ENCODE peak calls at places on chromosomes 4 and X, in four cellular contexts. L, B, X and R are unnamed samples.

GRCh38 chrX:40474205-40474626 is 106.6 kb upstream of the ATP6AP2 start:
- DNase-seq in X (peak; percentile 44), B (peak; percentile 37), L (no peak), R (no peak)

GRCh38 chr4:107036602-107037151 is 564 bp upstream of the DKK2 start:
- DNase-seq in X (no peak), L (no peak), B (peak; percentile 6), R (peak; percentile 5)

GRCh38 chrX:123190096-123190495 is 6.0 kb downstream of the GRIA3 start:
- DNase-seq in B (no peak), X (no peak), L (no peak), R (no peak)

GRCh38 chrX:110852180-110852579 is 56.6 kb upstream of the CHRDL1 start:
- DNase-seq in L (no peak), X (no peak), B (peak; percentile 4), R (peak; percentile 21)

GRCh38 chr4:153220709-153221367 is 16.6 kb downstream of the TRIM2 start:
- DNase-seq in B (peak; percentile 55), L (no peak), X (no peak), R (no peak)

GRCh38 chr4:8378101-8378724 is 62.3 kb downstream of the ACOX3 start:
- DNase-seq in X (no peak), B (no peak), L (peak; percentile 20), R (no peak)

GRCh38 chr4:121668368-121669162 is 28.2 kb downstream of the ANXA5 start:
- DNase-seq in X (peak; percentile 98), L (no peak), B (peak; percentile 99), R (no peak)

GRCh38 chr4:98518555-98519267 is 139.7 kb downstream of the TSPAN5 start:
- DNase-seq in L (no peak), X (no peak), B (no peak), R (peak; percentile 23)

GRCh38 chr4:94591289-94591688 is 139.5 kb downstream of the PDLIM5 start:
- DNase-seq in L (no peak), X (no peak), B (no peak), R (no peak)

GRCh38 chr4:94803181-94803580 is 45.4 kb downstream of the BMPR1B start:
- DNase-seq in B (peak; percentile 65), L (no peak), X (peak; percentile 44), R (no peak)

GRCh38 chr4:120870279-120870673 is 52.2 kb downstream of the PRDM5 start:
- DNase-seq in L (no peak), X (no peak), B (no peak), R (no peak)

GRCh38 chr4:125225806-125226205 is 88.9 kb upstream of the FAT4 start:
- DNase-seq in L (no peak), B (no peak), X (no peak), R (no peak)

GRCh38 chrX:128804828-128805227 is 718.5 kb downstream of the SMARCA1 start:
- DNase-seq in B (no peak), L (no peak), X (no peak), R (no peak)

GRCh38 chrX:96692454-96692853 is 7.8 kb downstream of the DIAPH2 start:
- DNase-seq in L (no peak), X (no peak), B (no peak), R (no peak)

GRCh38 chr4:42519803-42520417 is 122.6 kb downstream of the SHISA3 start:
- DNase-seq in L (no peak), X (peak; percentile 61), B (peak; percentile 21), R (peak; percentile 23)
- TF ChIP-seq CTCF in L (peak; percentile 81), X (peak; percentile 51), B (peak; percentile 57), R (peak; percentile 64)

GRCh38 chr4:6892190-6892908 is 17.3 kb upstream of the TBC1D14 start:
- DNase-seq in L (peak; percentile 78), X (peak; percentile 74), B (peak; percentile 73), R (peak; percentile 37)
- TF ChIP-seq CTCF in L (peak; percentile 9), X (peak; percentile 17), B (peak; percentile 37), R (peak; percentile 14)

DNA sequence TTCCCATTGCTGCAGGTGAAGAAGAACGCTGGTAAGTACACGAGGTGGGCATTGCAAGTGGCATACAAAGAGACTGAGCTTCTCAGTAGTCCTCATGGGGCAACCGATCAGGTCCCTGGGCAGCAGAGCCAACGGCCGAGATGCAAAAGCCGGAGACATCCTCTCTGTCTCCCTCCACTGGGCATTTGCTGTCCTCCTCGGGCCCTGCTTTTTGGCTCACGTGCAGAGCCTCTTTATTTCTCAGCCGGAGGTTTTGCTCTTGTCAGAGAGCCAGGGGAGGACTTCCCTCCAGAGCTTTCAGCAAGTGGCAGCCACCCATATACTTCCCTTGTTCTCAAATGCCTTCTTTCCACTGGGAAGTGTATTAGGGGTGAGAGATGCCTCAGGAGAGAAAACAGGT is 18.0 kb downstream of the STARD8 start:
- DNase-seq in X (no peak), B (no peak), L (no peak), R (no peak)
- TF ChIP-seq CTCF in X (no peak), B (peak; percentile 15), L (peak; percentile 18), R (no peak)

GRCh38 chr4:85756938-85757337 is 282.0 kb downstream of the ARHGAP24 start:
- DNase-seq in X (peak; percentile 45), B (peak; percentile 43), L (no peak), R (peak; percentile 11)
- TF ChIP-seq CTCF in X (peak; percentile 67), B (peak; percentile 59), L (no peak), R (peak; percentile 65)

GRCh38 chrX:50941638-50942037 is 31.1 kb downstream of the BMP15 start:
- DNase-seq in L (no peak), B (no peak), X (no peak), R (no peak)
- TF ChIP-seq CTCF in L (no peak), B (peak; percentile 10), X (no peak), R (peak; percentile 44)

GRCh38 chr4:147110968-147111367 is 165.3 kb upstream of the TTC29 start:
- DNase-seq in L (no peak), X (peak; percentile 46), B (no peak), R (no peak)
- TF ChIP-seq CTCF in L (no peak), X (no peak), B (peak; percentile 31), R (no peak)

GRCh38 chr4:24753519-24753918 is 41.9 kb upstream of the SOD3 start:
- DNase-seq in X (no peak), B (peak; percentile 14), L (no peak), R (no peak)
- TF ChIP-seq CTCF in X (no peak), B (no peak), L (no peak), R (no peak)

GRCh38 chrX:124215786-124216185 is 116.7 kb upstream of the TEX13D start:
- DNase-seq in L (no peak), X (no peak), B (no peak), R (no peak)

GRCh38 chrX:124223524-124223923 is 108.9 kb upstream of the TEX13D start:
- DNase-seq in L (no peak), X (no peak), B (no peak), R (no peak)

GRCh38 chrX:124212622-124213021 is 119.8 kb upstream of the TEX13D start:
- DNase-seq in L (no peak), B (no peak), X (no peak), R (no peak)

GRCh38 chrX:124216396-124217124 is 115.9 kb upstream of the TEX13D start:
- DNase-seq in X (no peak), L (no peak), B (no peak), R (no peak)

DNA sequence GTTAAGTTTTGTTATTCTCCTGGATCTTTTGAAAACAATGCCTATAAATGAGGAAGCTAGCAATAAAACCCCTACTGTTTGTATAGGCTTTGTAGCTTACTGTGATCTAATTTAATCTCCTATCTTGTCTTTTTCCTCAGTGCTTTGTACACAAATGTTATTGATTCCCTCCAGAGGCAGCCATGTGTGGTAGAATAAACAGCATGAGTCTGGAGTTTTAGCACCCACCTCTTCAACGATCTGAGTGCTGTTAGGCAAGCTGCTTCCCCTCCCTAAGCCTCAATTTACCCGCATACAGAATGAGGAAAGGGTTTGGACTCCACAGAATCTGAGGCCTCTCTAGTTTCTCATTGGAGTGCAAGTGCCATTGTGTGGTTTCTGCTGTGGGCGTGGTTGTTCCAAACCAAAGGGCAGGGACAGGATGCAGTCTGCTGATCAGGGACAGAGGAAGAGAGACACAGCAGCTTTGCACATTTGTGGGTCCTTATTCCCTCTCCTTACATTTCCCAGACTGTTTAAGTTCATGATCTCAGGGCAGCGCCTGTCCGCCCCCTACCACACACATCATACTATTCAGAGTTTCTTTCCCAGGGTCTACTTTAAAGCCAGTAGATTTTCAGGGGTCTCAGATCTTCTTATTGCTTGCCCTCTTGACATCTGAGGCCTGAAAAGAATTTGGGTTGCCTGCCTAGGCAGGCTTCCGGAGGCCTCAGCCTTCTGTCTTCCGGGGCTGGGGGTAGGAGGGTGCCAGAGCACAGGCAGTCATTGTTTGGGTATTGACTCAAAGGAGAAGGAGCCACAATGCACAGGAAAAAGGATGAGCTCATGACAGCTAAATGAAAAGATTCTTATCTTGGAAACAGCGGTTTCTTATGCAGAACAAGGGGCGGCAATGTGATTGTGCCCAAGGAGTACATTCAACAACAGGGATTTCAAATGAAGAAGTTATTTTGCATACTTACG is 114.9 kb upstream of the TEX13D start:
- DNase-seq in L (no peak), B (peak; percentile 67), X (peak; percentile 37), R (no peak)
- TF ChIP-seq CTCF in L (no peak), B (no peak), X (no peak), R (no peak)

GRCh38 chrX:138711399-138712347 is at the start of gene FGF13:
- DNase-seq in B (peak; percentile 27), L (no peak), X (peak; percentile 4), R (peak; percentile 46)
- TF ChIP-seq CTCF in B (peak; percentile 13), L (no peak), X (peak; percentile 27), R (peak; percentile 10)